ENCODE peak calls at places on chromosome 5, in four cellular contexts. M is psoas muscle, D is brain microvascular endothelial cell, Z is breast epithelium. V is an unnamed sample.
A peak's percentile ranks its signal among the peaks of the same experiment; 100 is the strongest.

GRCh38 chr5:50653946-50654345 is 12.5 kb upstream of the PARP8 start:
- DNase-seq in M (no peak), D (no peak), Z (no peak), V (no peak)

GRCh38 chr5:76391014-76391413 is 12.1 kb upstream of the IQGAP2 start:
- DNase-seq in M (no peak), D (no peak), Z (no peak), V (no peak)

GRCh38 chr5:88438006-88438405 is 169.4 kb upstream of the TMEM161B start:
- DNase-seq in M (no peak), D (peak; percentile 6), Z (no peak), V (no peak)

GRCh38 chr5:125148706-125149105 is 402.3 kb upstream of the ZNF608 start:
- DNase-seq in M (no peak), D (no peak), Z (no peak), V (no peak)

GRCh38 chr5:133582971-133583370 is 29.4 kb downstream of the FSTL4 start:
- DNase-seq in M (no peak), D (no peak), Z (no peak), V (no peak)

GRCh38 chr5:90590-91547 is 1.1 kb upstream of the PLEKHG4B start:
- DNase-seq in M (no peak), D (peak; percentile 25), Z (no peak), V (no peak)

GRCh38 chr5:27472000-27472763 is 433.8 kb upstream of the CDH9 start:
- DNase-seq in M (no peak), D (peak; percentile 4), Z (no peak), V (no peak)

GRCh38 chr5:157252741-157253465 is 13.0 kb upstream of the CYFIP2 start:
- DNase-seq in M (no peak), D (peak; percentile 44), Z (no peak), V (no peak)

GRCh38 chr5:157290981-157291711 is 25.2 kb downstream of the CYFIP2 start:
- DNase-seq in M (no peak), D (peak; percentile 47), Z (no peak), V (no peak)

GRCh38 chr5:14240366-14240765 is 97.2 kb downstream of the TRIO start:
- DNase-seq in M (no peak), D (no peak), Z (no peak), V (no peak)

GRCh38 chr5:74017786-74018211 is 391.8 kb downstream of the ARHGEF28 start:
- DNase-seq in M (no peak), D (peak; percentile 56), Z (no peak), V (no peak)

GRCh38 chr5:2898661-2899060 is 147.2 kb upstream of the IRX2 start:
- DNase-seq in M (no peak), D (no peak), Z (no peak), V (no peak)

GRCh38 chr5:174567506-174568141 is 156.8 kb upstream of the MSX2 start:
- DNase-seq in M (no peak), D (no peak), Z (no peak), V (no peak)

GRCh38 chr5:128535225-128535624 is 2.8 kb downstream of the FBN2 start:
- DNase-seq in M (no peak), D (no peak), Z (no peak), V (no peak)

GRCh38 chr5:91643796-91644195 is 260.7 kb upstream of the ARRDC3 start:
- DNase-seq in M (no peak), D (peak; percentile 27), Z (no peak), V (no peak)

GRCh38 chr5:131640043-131640856 is 5.2 kb upstream of the RAPGEF6 start:
- DNase-seq in M (no peak), D (peak; percentile 25), Z (no peak), V (no peak)

GRCh38 chr5:13987843-13988464 is 43.5 kb upstream of the DNAH5 start:
- DNase-seq in M (no peak), D (peak; percentile 71), Z (no peak), V (peak; percentile 21)

GRCh38 chr5:91139572-91140200 is 243.4 kb downstream of the ARRDC3 start:
- DNase-seq in M (no peak), D (no peak), Z (no peak), V (no peak)

GRCh38 chr5:36079200-36079761 is 12.6 kb upstream of the UGT3A2 start:
- DNase-seq in M (no peak), D (peak; percentile 44), Z (no peak), V (no peak)

GRCh38 chr5:58133631-58134296 is 326.1 kb downstream of the PLK2 start:
- DNase-seq in M (no peak), D (no peak), Z (no peak), V (no peak)

GRCh38 chr5:41508186-41508585 is 2.2 kb downstream of the PLCXD3 start:
- DNase-seq in M (no peak), D (no peak), Z (no peak), V (no peak)

GRCh38 chr5:132000677-132001453 is 10.6 kb downstream of the ACSL6 start:
- DNase-seq in M (no peak), D (no peak), Z (no peak), V (no peak)

GRCh38 chr5:143001764-143002351 is 231.7 kb downstream of the ARHGAP26 start:
- DNase-seq in M (no peak), D (peak; percentile 67), Z (no peak), V (no peak)

GRCh38 chr5:95857185-95857945 is 34.8 kb upstream of the GLRX start:
- DNase-seq in M (peak; percentile 93), D (peak; percentile 83), Z (peak; percentile 69), V (no peak)

GRCh38 chr5:23977365-23977764 is 470.0 kb downstream of the PRDM9 start:
- DNase-seq in M (no peak), D (no peak), Z (no peak), V (no peak)

GRCh38 chr5:23977996-23978395 is 470.6 kb downstream of the PRDM9 start:
- DNase-seq in M (no peak), D (no peak), Z (no peak), V (no peak)
- TF ChIP-seq CTCF in M (no peak), D (peak; percentile 47), Z (no peak), V (peak; percentile 12)

DNA sequence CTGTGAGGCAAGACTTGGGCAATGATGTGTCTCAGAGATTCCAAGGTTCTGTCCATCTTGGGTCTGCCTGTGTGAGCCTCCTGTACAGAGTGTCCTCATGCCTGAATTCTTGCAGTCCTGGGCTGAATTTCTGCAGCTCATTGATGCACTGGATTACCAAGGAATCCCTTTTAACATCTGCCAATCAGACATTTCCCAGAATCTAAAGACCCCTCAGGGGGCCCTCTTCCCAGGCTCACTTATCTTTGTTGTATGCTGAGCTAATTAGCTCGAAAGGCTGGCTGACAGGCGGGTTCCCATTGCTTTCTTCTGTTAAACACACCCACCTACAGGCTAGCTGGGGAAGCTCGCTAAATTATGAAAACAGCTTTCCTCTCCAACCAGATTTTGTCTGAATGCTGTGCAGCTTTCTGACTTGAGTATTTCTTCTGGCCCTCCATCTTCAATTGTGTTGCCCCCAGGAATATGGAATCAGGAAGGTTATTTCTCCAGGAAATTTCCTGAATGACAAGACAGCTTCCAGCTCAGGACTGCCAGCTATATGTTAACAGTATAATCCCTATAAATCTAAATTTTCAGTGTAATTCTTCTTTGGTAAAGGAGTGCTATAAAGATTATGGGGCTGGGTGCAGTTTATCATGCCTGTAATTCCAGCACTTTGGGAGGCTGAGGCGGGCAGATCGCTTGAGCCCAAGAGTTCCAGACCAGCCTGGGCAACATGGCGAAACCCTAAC is at the start of gene LIX1:
- DNase-seq in M (no peak), D (peak; percentile 47), Z (no peak), V (no peak)
- H3K4me3 ChIP-seq in M (no peak within 1 kb of the TSS), D (no peak within 1 kb of the TSS), Z (no peak within 1 kb of the TSS), V (no peak within 1 kb of the TSS)

GRCh38 chr5:115831163-115831768 is 10.1 kb downstream of the ATG12 start:
- DNase-seq in M (no peak), D (no peak), Z (no peak), V (no peak)
- TF ChIP-seq CTCF in M (peak; percentile 63), D (peak; percentile 86), Z (no peak), V (peak; percentile 63)

DNA sequence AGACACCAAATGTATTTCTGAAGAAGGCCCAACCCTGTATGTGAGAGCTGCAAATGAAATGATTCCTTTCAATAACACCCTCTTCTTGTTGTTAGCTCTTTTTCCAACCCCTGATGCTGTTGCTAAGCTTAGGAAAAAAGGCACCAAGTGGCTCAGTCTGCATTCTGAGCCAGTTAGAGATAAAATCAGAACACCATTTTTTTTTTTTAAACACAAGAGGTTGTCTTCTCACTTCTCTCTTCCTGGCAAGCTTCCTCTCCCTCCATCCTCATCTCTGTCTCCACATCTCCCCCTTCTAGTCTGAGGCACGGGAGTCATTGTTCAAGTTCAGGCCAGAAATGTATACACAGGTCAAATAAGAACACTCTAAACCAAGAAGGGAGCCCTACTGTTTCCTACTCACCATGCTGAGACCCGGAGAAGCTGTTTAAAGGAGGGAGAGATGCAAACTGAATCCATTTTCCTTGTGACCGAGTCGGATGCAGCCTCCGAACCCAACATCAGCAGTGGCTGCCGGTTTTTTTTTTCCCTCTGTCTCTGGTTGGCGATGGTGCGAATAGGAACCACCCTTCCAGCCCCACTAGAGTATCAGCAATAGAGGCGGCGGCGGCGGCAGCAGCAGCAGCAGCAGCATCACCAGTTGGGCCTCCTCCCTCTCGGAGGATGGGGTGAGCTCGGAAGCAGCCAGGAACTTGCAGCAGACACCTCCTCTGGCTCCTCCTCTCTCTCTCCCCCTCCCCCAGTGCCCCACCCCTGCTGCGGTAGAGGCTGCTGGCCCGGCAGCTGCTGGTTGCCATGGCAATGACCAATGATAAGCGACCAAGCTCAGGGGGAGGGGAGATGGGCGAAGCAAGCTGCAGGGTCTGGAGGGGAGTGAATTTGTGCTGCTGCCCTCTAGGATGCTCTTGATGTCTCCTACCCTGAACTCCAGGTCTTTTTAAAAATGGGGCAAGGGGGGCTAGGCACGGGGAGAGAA is at the start of gene JAKMIP2:
- DNase-seq in M (peak; percentile 80), D (peak; percentile 2), Z (no peak), V (no peak)
- H3K4me3 ChIP-seq in M (no peak within 1 kb of the TSS), D (peak within 1 kb of the TSS; percentile 66), Z (peak within 1 kb of the TSS; percentile 7), V (no peak within 1 kb of the TSS)

GRCh38 chr5:149915392-149916260 is 29.0 kb downstream of the PDE6A start:
- DNase-seq in M (no peak), D (peak; percentile 69), Z (no peak), V (no peak)
- TF ChIP-seq CTCF in M (no peak), D (no peak), Z (no peak), V (no peak)

GRCh38 chr5:38892363-38892762 is 46.6 kb downstream of the OSMR start:
- DNase-seq in M (no peak), D (no peak), Z (no peak), V (no peak)

GRCh38 chr5:38888023-38888422 is 42.2 kb downstream of the OSMR start:
- DNase-seq in M (no peak), D (no peak), Z (no peak), V (no peak)

GRCh38 chr5:38891563-38891962 is 45.8 kb downstream of the OSMR start:
- DNase-seq in M (no peak), D (no peak), Z (no peak), V (no peak)

GRCh38 chr5:38885208-38885607 is 39.4 kb downstream of the OSMR start:
- DNase-seq in M (no peak), D (no peak), Z (no peak), V (no peak)

GRCh38 chr5:38889424-38889823 is 43.6 kb downstream of the OSMR start:
- DNase-seq in M (no peak), D (no peak), Z (no peak), V (no peak)
- H3K4me3 ChIP-seq in M (no peak overlapping the region), D (no peak overlapping the region), Z (no peak overlapping the region), V (no peak overlapping the region)